ENCODE peak calls at places on chromosomes 11 and 22, in ten cellular contexts. One of them, this sample, is unnamed.

GRCh38 chr11:120712862-120713770 is 201.6 kb downstream of the GRIK4 start:
- DNase-seq in endodermal cell: no peak
- DNase-seq in GM23338: no peak
- DNase-seq in AG10803: no peak
- DNase-seq in kidney tubule cell: peak; percentile 47
- DNase-seq in BJ: no peak
- DNase-seq in HFFc6: no peak
- DNase-seq in NCI-H2171: no peak
- DNase-seq in GM18507: no peak
- DNase-seq in sigmoid colon: no peak
- DNase-seq in this sample: no peak

GRCh38 chr11:92141159-92141558 is 83.5 kb upstream of the FAT3 start:
- DNase-seq in sigmoid colon: no peak
- DNase-seq in NCI-H2171: no peak
- DNase-seq in kidney tubule cell: no peak
- DNase-seq in HFFc6: no peak
- DNase-seq in GM23338: no peak
- DNase-seq in AG10803: no peak
- DNase-seq in endodermal cell: no peak
- DNase-seq in BJ: no peak
- DNase-seq in GM18507: no peak
- DNase-seq in this sample: no peak

GRCh38 chr11:84518601-84519183 is 1108.5 kb downstream of the DLG2 start:
- DNase-seq in NCI-H2171: no peak
- DNase-seq in GM23338: no peak
- DNase-seq in AG10803: no peak
- DNase-seq in endodermal cell: no peak
- DNase-seq in HFFc6: no peak
- DNase-seq in GM18507: no peak
- DNase-seq in kidney tubule cell: no peak
- DNase-seq in BJ: no peak
- DNase-seq in sigmoid colon: no peak
- DNase-seq in this sample: no peak

GRCh38 chr22:38269466-38269865 is 3.3 kb downstream of the TMEM184B start:
- DNase-seq in endodermal cell: no peak
- DNase-seq in GM18507: no peak
- DNase-seq in BJ: no peak
- DNase-seq in sigmoid colon: no peak
- DNase-seq in HFFc6: no peak
- DNase-seq in kidney tubule cell: no peak
- DNase-seq in GM23338: no peak
- DNase-seq in AG10803: no peak
- DNase-seq in NCI-H2171: no peak
- DNase-seq in this sample: no peak

GRCh38 chr22:36765943-36766450 is 9.9 kb downstream of the IFT27 start:
- DNase-seq in endodermal cell: peak; percentile 29
- DNase-seq in NCI-H2171: no peak
- DNase-seq in BJ: no peak
- DNase-seq in kidney tubule cell: peak; percentile 15
- DNase-seq in GM23338: no peak
- DNase-seq in sigmoid colon: no peak
- DNase-seq in AG10803: peak; percentile 61
- DNase-seq in HFFc6: peak; percentile 37
- DNase-seq in GM18507: no peak
- DNase-seq in this sample: no peak

GRCh38 chr22:27270818-27271510 is 530.6 kb downstream of the MN1 start:
- DNase-seq in GM23338: no peak
- DNase-seq in BJ: no peak
- DNase-seq in NCI-H2171: peak; percentile 74
- DNase-seq in GM18507: no peak
- DNase-seq in endodermal cell: no peak
- DNase-seq in kidney tubule cell: no peak
- DNase-seq in sigmoid colon: no peak
- DNase-seq in AG10803: no peak
- DNase-seq in HFFc6: no peak
- DNase-seq in this sample: no peak

GRCh38 chr11:128695539-128696221 is 1.8 kb downstream of the FLI1 start:
- DNase-seq in endodermal cell: peak; percentile 60
- DNase-seq in AG10803: no peak
- DNase-seq in sigmoid colon: peak; percentile 77
- DNase-seq in HFFc6: no peak
- DNase-seq in kidney tubule cell: no peak
- DNase-seq in BJ: no peak
- DNase-seq in NCI-H2171: no peak
- DNase-seq in GM23338: no peak
- DNase-seq in GM18507: no peak
- DNase-seq in this sample: peak; percentile 53

GRCh38 chr22:50329236-50329635 is 2.4 kb upstream of the DENND6B start:
- DNase-seq in AG10803: peak; percentile 52
- DNase-seq in endodermal cell: no peak
- DNase-seq in sigmoid colon: no peak
- DNase-seq in kidney tubule cell: peak; percentile 85
- DNase-seq in GM18507: no peak
- DNase-seq in BJ: no peak
- DNase-seq in GM23338: no peak
- DNase-seq in HFFc6: peak; percentile 77
- DNase-seq in NCI-H2171: no peak
- DNase-seq in this sample: no peak

GRCh38 chr11:101126551-101127347 is 2.9 kb downstream of the PGR start:
- DNase-seq in endodermal cell: peak; percentile 67
- DNase-seq in GM18507: no peak
- DNase-seq in BJ: no peak
- DNase-seq in GM23338: peak; percentile 59
- DNase-seq in NCI-H2171: no peak
- DNase-seq in AG10803: peak; percentile 6
- DNase-seq in sigmoid colon: no peak
- DNase-seq in HFFc6: no peak
- DNase-seq in kidney tubule cell: no peak
- DNase-seq in this sample: peak; percentile 26

GRCh38 chr11:19511413-19512183 is 201.0 kb upstream of the NAV2 start:
- DNase-seq in sigmoid colon: peak; percentile 71
- DNase-seq in GM23338: no peak
- DNase-seq in endodermal cell: no peak
- DNase-seq in GM18507: no peak
- DNase-seq in BJ: no peak
- DNase-seq in NCI-H2171: no peak
- DNase-seq in HFFc6: no peak
- DNase-seq in AG10803: no peak
- DNase-seq in kidney tubule cell: no peak
- DNase-seq in this sample: no peak

GRCh38 chr11:73244589-73245240 is 26.6 kb downstream of the P2RY2 start:
- DNase-seq in AG10803: no peak
- DNase-seq in NCI-H2171: no peak
- DNase-seq in HFFc6: no peak
- DNase-seq in endodermal cell: peak; percentile 47
- DNase-seq in BJ: no peak
- DNase-seq in GM23338: no peak
- DNase-seq in kidney tubule cell: no peak
- DNase-seq in sigmoid colon: peak; percentile 7
- DNase-seq in GM18507: no peak
- DNase-seq in this sample: no peak

GRCh38 chr11:6746086-6746618 is 25.6 kb downstream of the OR2AG2 start:
- DNase-seq in kidney tubule cell: no peak
- DNase-seq in sigmoid colon: no peak
- DNase-seq in NCI-H2171: no peak
- DNase-seq in HFFc6: no peak
- DNase-seq in endodermal cell: no peak
- DNase-seq in GM18507: peak; percentile 28
- DNase-seq in GM23338: no peak
- DNase-seq in BJ: no peak
- DNase-seq in AG10803: no peak
- DNase-seq in this sample: peak; percentile 84

GRCh38 chr11:120807414-120808150 is 216.3 kb upstream of the TBCEL start:
- DNase-seq in BJ: no peak
- DNase-seq in kidney tubule cell: peak; percentile 99
- DNase-seq in HFFc6: peak; percentile 77
- DNase-seq in NCI-H2171: no peak
- DNase-seq in GM18507: no peak
- DNase-seq in endodermal cell: peak; percentile 70
- DNase-seq in sigmoid colon: no peak
- DNase-seq in GM23338: peak; percentile 46
- DNase-seq in AG10803: peak; percentile 74
- DNase-seq in this sample: no peak

GRCh38 chr11:35076201-35077100 is 62.5 kb upstream of the CD44 start:
- DNase-seq in HFFc6: no peak
- DNase-seq in GM23338: no peak
- DNase-seq in kidney tubule cell: no peak
- DNase-seq in AG10803: no peak
- DNase-seq in BJ: no peak
- DNase-seq in sigmoid colon: no peak
- DNase-seq in NCI-H2171: no peak
- DNase-seq in GM18507: no peak
- DNase-seq in endodermal cell: no peak
- DNase-seq in this sample: no peak

GRCh38 chr22:42994917-42995562 is 19.9 kb downstream of the PACSIN2 start:
- DNase-seq in HFFc6: peak; percentile 95
- DNase-seq in BJ: peak; percentile 69
- DNase-seq in AG10803: peak; percentile 93
- DNase-seq in GM23338: no peak
- DNase-seq in NCI-H2171: no peak
- DNase-seq in GM18507: no peak
- DNase-seq in kidney tubule cell: peak; percentile 98
- DNase-seq in endodermal cell: no peak
- DNase-seq in sigmoid colon: peak; percentile 88
- DNase-seq in this sample: no peak

GRCh38 chr11:126585388-126586302 is 230.2 kb downstream of the ST3GAL4 start:
- DNase-seq in BJ: peak; percentile 87
- DNase-seq in GM18507: no peak
- DNase-seq in GM23338: peak; percentile 86
- DNase-seq in HFFc6: peak; percentile 95
- DNase-seq in endodermal cell: peak; percentile 88
- DNase-seq in AG10803: peak; percentile 91
- DNase-seq in NCI-H2171: peak; percentile 85
- DNase-seq in sigmoid colon: peak; percentile 76
- DNase-seq in kidney tubule cell: peak; percentile 95
- DNase-seq in this sample: no peak

GRCh38 chr11:2807276-2807681 is 78.3 kb downstream of the CDKN1C start:
- DNase-seq in GM18507: no peak
- DNase-seq in NCI-H2171: no peak
- DNase-seq in endodermal cell: peak; percentile 39
- DNase-seq in BJ: no peak
- DNase-seq in AG10803: no peak
- DNase-seq in HFFc6: no peak
- DNase-seq in kidney tubule cell: no peak
- DNase-seq in sigmoid colon: peak; percentile 96
- DNase-seq in GM23338: no peak
- DNase-seq in this sample: no peak

GRCh38 chr11:110522456-110522855 is 92.7 kb downstream of the FDX1 start:
- DNase-seq in GM23338: no peak
- DNase-seq in NCI-H2171: no peak
- DNase-seq in endodermal cell: no peak
- DNase-seq in GM18507: no peak
- DNase-seq in sigmoid colon: no peak
- DNase-seq in BJ: no peak
- DNase-seq in AG10803: no peak
- DNase-seq in kidney tubule cell: peak; percentile 71
- DNase-seq in HFFc6: no peak
- DNase-seq in this sample: no peak

GRCh38 chr11:12871788-12872321 is 137.3 kb upstream of the RASSF10 start:
- DNase-seq in GM23338: no peak
- DNase-seq in AG10803: no peak
- DNase-seq in sigmoid colon: no peak
- DNase-seq in kidney tubule cell: peak; percentile 36
- DNase-seq in NCI-H2171: no peak
- DNase-seq in endodermal cell: no peak
- DNase-seq in BJ: no peak
- DNase-seq in HFFc6: peak; percentile 44
- DNase-seq in GM18507: no peak
- DNase-seq in this sample: no peak

GRCh38 chr22:44755956-44756361 is 3.6 kb downstream of the ARHGAP8 start:
- DNase-seq in NCI-H2171: no peak
- DNase-seq in HFFc6: no peak
- DNase-seq in AG10803: no peak
- DNase-seq in GM23338: peak; percentile 78
- DNase-seq in GM18507: no peak
- DNase-seq in sigmoid colon: no peak
- DNase-seq in BJ: no peak
- DNase-seq in endodermal cell: peak; percentile 77
- DNase-seq in kidney tubule cell: peak; percentile 73
- DNase-seq in this sample: no peak

GRCh38 chr11:133742388-133742787 is 102.9 kb downstream of the SPATA19 start:
- DNase-seq in sigmoid colon: no peak
- DNase-seq in kidney tubule cell: no peak
- DNase-seq in AG10803: no peak
- DNase-seq in NCI-H2171: no peak
- DNase-seq in GM23338: no peak
- DNase-seq in endodermal cell: no peak
- DNase-seq in BJ: no peak
- DNase-seq in HFFc6: no peak
- DNase-seq in GM18507: no peak
- DNase-seq in this sample: no peak

GRCh38 chr11:77065878-77066228 is 918 bp upstream of the CAPN5 start:
- DNase-seq in kidney tubule cell: peak; percentile 39
- DNase-seq in sigmoid colon: peak; percentile 81
- DNase-seq in BJ: no peak
- DNase-seq in GM23338: peak; percentile 42
- DNase-seq in AG10803: peak; percentile 76
- DNase-seq in NCI-H2171: no peak
- DNase-seq in HFFc6: peak; percentile 53
- DNase-seq in endodermal cell: no peak
- DNase-seq in GM18507: no peak
- DNase-seq in this sample: no peak

GRCh38 chr11:123157995-123158394 is 37.1 kb downstream of the CLMP start:
- DNase-seq in NCI-H2171: no peak
- DNase-seq in GM23338: no peak
- DNase-seq in sigmoid colon: no peak
- DNase-seq in HFFc6: no peak
- DNase-seq in AG10803: no peak
- DNase-seq in BJ: no peak
- DNase-seq in kidney tubule cell: no peak
- DNase-seq in GM18507: no peak
- DNase-seq in endodermal cell: no peak
- DNase-seq in this sample: no peak

GRCh38 chr22:17222503-17222902 is 3.3 kb upstream of the ADA2 start:
- DNase-seq in GM23338: no peak
- DNase-seq in HFFc6: no peak
- DNase-seq in endodermal cell: no peak
- DNase-seq in GM18507: no peak
- DNase-seq in AG10803: no peak
- DNase-seq in kidney tubule cell: no peak
- DNase-seq in NCI-H2171: no peak
- DNase-seq in BJ: no peak
- DNase-seq in sigmoid colon: no peak
- DNase-seq in this sample: no peak

GRCh38 chr11:16881074-16881709 is 133.0 kb downstream of the PLEKHA7 start:
- DNase-seq in sigmoid colon: peak; percentile 70
- DNase-seq in BJ: no peak
- DNase-seq in NCI-H2171: no peak
- DNase-seq in endodermal cell: peak; percentile 83
- DNase-seq in GM18507: no peak
- DNase-seq in AG10803: peak; percentile 42
- DNase-seq in kidney tubule cell: peak; percentile 85
- DNase-seq in HFFc6: peak; percentile 18
- DNase-seq in GM23338: peak; percentile 30
- DNase-seq in this sample: peak; percentile 66

GRCh38 chr11:6554828-6555706 is 48.3 kb downstream of the RRP8 start:
- DNase-seq in HFFc6: no peak
- DNase-seq in endodermal cell: no peak
- DNase-seq in AG10803: no peak
- DNase-seq in GM18507: no peak
- DNase-seq in NCI-H2171: no peak
- DNase-seq in GM23338: no peak
- DNase-seq in BJ: no peak
- DNase-seq in sigmoid colon: no peak
- DNase-seq in kidney tubule cell: no peak
- DNase-seq in this sample: no peak

GRCh38 chr11:28110839-28111235 is 2.6 kb downstream of the METTL15 start:
- DNase-seq in NCI-H2171: no peak
- DNase-seq in sigmoid colon: no peak
- DNase-seq in HFFc6: no peak
- DNase-seq in kidney tubule cell: peak; percentile 25
- DNase-seq in GM18507: no peak
- DNase-seq in endodermal cell: peak; percentile 32
- DNase-seq in GM23338: no peak
- DNase-seq in AG10803: peak; percentile 32
- DNase-seq in BJ: no peak
- DNase-seq in this sample: no peak

GRCh38 chr11:88555018-88555828 is 217.7 kb upstream of the CTSC start:
- DNase-seq in HFFc6: peak; percentile 97
- DNase-seq in sigmoid colon: no peak
- DNase-seq in AG10803: peak; percentile 100
- DNase-seq in GM23338: no peak
- DNase-seq in NCI-H2171: no peak
- DNase-seq in GM18507: no peak
- DNase-seq in BJ: peak; percentile 99
- DNase-seq in kidney tubule cell: peak; percentile 98
- DNase-seq in endodermal cell: no peak
- DNase-seq in this sample: no peak